ENCODE peak calls at places on chromosomes 11 and 22, in ten cellular contexts. T, E, Q, Z, S, F, O, P, N and X are unnamed samples.

GRCh38 chr22:37051629-37052385 is at the start of gene KCTD17:
- DNase-seq in N (peak), F (peak), Z (peak), S (no peak), T (peak), Q (peak), E (no peak), P (peak), O (peak), X (no peak)

GRCh38 chr11:12269104-12269441 is 108.3 kb upstream of the PARVA start:
- DNase-seq in F (peak), Q (no peak), Z (no peak), O (no peak), T (peak), P (no peak), N (no peak), S (no peak), E (no peak), X (no peak)

GRCh38 chr22:24104307-24105017 is 76.8 kb upstream of the SUSD2 start:
- DNase-seq in Z (no peak), N (no peak), S (no peak), T (peak), Q (no peak), P (no peak), E (no peak), O (no peak), F (no peak), X (no peak)

GRCh38 chr11:72599325-72600117 is 74.7 kb downstream of the PDE2A start:
- DNase-seq in F (no peak), T (no peak), O (no peak), N (no peak), Z (no peak), E (no peak), P (no peak), S (no peak), Q (no peak), X (no peak)

GRCh38 chr11:46149826-46150225 is 28.6 kb upstream of the PHF21A start:
- DNase-seq in Q (no peak), T (no peak), S (no peak), N (no peak), F (no peak), O (no peak), E (no peak), P (no peak), Z (no peak), X (no peak)

GRCh38 chr22:43488031-43488892 is 76.4 kb downstream of the MPPED1 start:
- DNase-seq in F (no peak), O (no peak), P (no peak), T (no peak), E (no peak), S (no peak), Z (no peak), N (no peak), Q (no peak), X (no peak)

GRCh38 chr11:86116386-86116726 is 47.5 kb upstream of the PICALM start:
- DNase-seq in Z (peak), O (no peak), N (peak), P (peak), F (peak), S (no peak), Q (peak), E (no peak), T (peak), X (no peak)

GRCh38 chr22:46297151-46297819 is 615 bp downstream of the GTSE1 start:
- DNase-seq in Z (peak), F (peak), E (no peak), Q (no peak), P (peak), S (no peak), N (peak), T (peak), O (no peak), X (no peak)

GRCh38 chr11:120268686-120269085 is 28.7 kb downstream of the POU2F3 start:
- DNase-seq in Q (no peak), P (no peak), S (no peak), E (no peak), Z (no peak), F (no peak), N (no peak), O (no peak), T (no peak), X (no peak)

GRCh38 chr11:10308208-10308954 is 3.5 kb downstream of the ADM start:
- DNase-seq in Q (no peak), S (no peak), Z (peak), P (no peak), N (no peak), T (no peak), O (no peak), E (no peak), F (no peak), X (no peak)

GRCh38 chr11:45247433-45247832 is 38.7 kb downstream of the SYT13 start:
- DNase-seq in T (no peak), N (no peak), Q (no peak), F (no peak), O (no peak), P (no peak), E (no peak), Z (no peak), S (no peak), X (no peak)

GRCh38 chr11:43381802-43382201 is 23.1 kb downstream of the TTC17 start:
- DNase-seq in T (no peak), Z (no peak), E (no peak), F (no peak), S (no peak), N (peak), Q (no peak), P (no peak), O (no peak), X (no peak)